ENCODE peak calls at places on chromosomes 11 and 22, in nine cellular contexts. P is A549, R is heart left ventricle, A is tibial nerve, T is right lobe of liver, D is stomach, E is HepG2, F is IMR-90, U is Peyer's patch. W is an unnamed sample.

GRCh38 chr11:12150831-12151382 is 40.5 kb downstream of the MICAL2 start:
- DNase-seq in P (no peak), R (no peak), A (no peak), T (no peak), D (no peak), E (no peak), F (peak; percentile 93), U (no peak), W (peak; percentile 6)

GRCh38 chr11:14855890-14856289 is 36.1 kb downstream of the CYP2R1 start:
- DNase-seq in P (no peak), R (no peak), A (no peak), T (no peak), D (no peak), E (no peak), F (no peak), U (no peak), W (no peak)

GRCh38 chr22:25572708-25573161 is 8.3 kb downstream of the GRK3 start:
- DNase-seq in P (no peak), R (no peak), A (no peak), T (no peak), D (no peak), E (no peak), F (no peak), U (no peak), W (no peak)

GRCh38 chr11:102853055-102853454 is 9.6 kb upstream of the MMP3 start:
- DNase-seq in P (no peak), R (no peak), A (no peak), T (no peak), D (no peak), E (no peak), F (no peak), U (no peak), W (no peak)

GRCh38 chr22:24953294-24954113 is 988 bp downstream of the KIAA1671 start:
- DNase-seq in P (no peak), R (peak; percentile 53), A (no peak), T (peak; percentile 51), D (peak; percentile 64), E (peak; percentile 15), F (no peak), U (peak; percentile 74), W (peak; percentile 58)

GRCh38 chr11:134566311-134566710 is 154.3 kb upstream of the B3GAT1 start:
- DNase-seq in P (no peak), R (no peak), A (no peak), T (no peak), D (no peak), E (no peak), F (no peak), U (no peak), W (no peak)

GRCh38 chr11:8906629-8907028 is 4.4 kb upstream of the AKIP1 start:
- DNase-seq in P (peak; percentile 84), R (no peak), A (no peak), T (no peak), D (no peak), E (no peak), F (peak; percentile 84), U (no peak), W (no peak)

GRCh38 chr22:50581950-50582561 is 593 bp downstream of the CHKB start:
- DNase-seq in P (no peak), R (no peak), A (no peak), T (no peak), D (no peak), E (no peak), F (no peak), U (no peak), W (peak; percentile 41)

GRCh38 chr22:24503137-24503850 is 8.2 kb downstream of the UPB1 start:
- DNase-seq in P (peak; percentile 36), R (peak; percentile 64), A (peak; percentile 65), T (peak; percentile 59), D (peak; percentile 63), E (no peak), F (peak; percentile 63), U (no peak), W (peak; percentile 61)

GRCh38 chr11:61687420-61687819 is 7.2 kb downstream of the DAGLA start:
- DNase-seq in P (no peak), R (no peak), A (no peak), T (no peak), D (no peak), E (no peak), F (no peak), U (no peak), W (no peak)
- H3K4me1 ChIP-seq in P (peaks cover 13% of the 10 kb centered on the region), R (no peaks in the 10 kb centered on the region), A (peaks cover 4% of the 10 kb centered on the region), T (no peaks in the 10 kb centered on the region), D (peaks cover 37% of the 10 kb centered on the region), E (peaks cover 55% of the 10 kb centered on the region), F (peaks cover 1% of the 10 kb centered on the region), U (no peaks in the 10 kb centered on the region), W (peaks cover 22% of the 10 kb centered on the region)

DNA sequence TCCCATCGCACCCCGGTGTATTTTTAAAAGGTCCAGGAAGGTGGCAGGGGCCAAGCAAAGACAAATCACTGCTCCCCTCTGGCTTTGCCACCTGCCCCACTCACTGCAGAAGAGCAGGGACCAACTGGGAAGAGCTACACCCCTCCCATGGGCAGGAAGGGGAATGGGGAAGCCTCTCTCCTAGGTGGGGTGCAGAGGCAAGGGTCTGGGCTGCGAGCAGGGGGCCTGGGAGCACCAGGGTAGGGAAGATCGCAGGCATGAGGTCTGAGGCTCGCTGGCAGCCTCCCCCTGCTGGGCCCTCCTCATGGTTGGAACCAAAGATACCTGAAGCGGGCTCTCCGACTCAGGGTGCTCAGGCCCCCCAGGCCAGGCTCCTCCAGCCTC is 36.8 kb downstream of the PISD start:
- DNase-seq in P (no peak), R (no peak), A (no peak), T (no peak), D (no peak), E (no peak), F (no peak), U (no peak), W (no peak)
- TF ChIP-seq POLR2A in P (no peak), R (no peak), A (no peak), T (no peak), D (no peak), E (no peak), F (no peak), U (no peak), W (no peak)

GRCh38 chr11:64238076-64238475 is 2.8 kb upstream of the FKBP2 start:
- DNase-seq in P (no peak), R (no peak), A (no peak), T (peak; percentile 26), D (no peak), E (no peak), F (no peak), U (no peak), W (peak; percentile 30)

GRCh38 chr11:64233913-64234839 is at the start of gene VEGFB:
- DNase-seq in P (peak; percentile 53), R (peak; percentile 86), A (peak; percentile 55), T (peak; percentile 87), D (peak; percentile 81), E (no peak), F (peak; percentile 26), U (peak; percentile 86), W (peak; percentile 86)

GRCh38 chr11:64234840-64235379 is 526 bp downstream of the VEGFB start:
- DNase-seq in P (no peak), R (peak; percentile 59), A (no peak), T (peak; percentile 73), D (peak; percentile 60), E (no peak), F (no peak), U (peak; percentile 82), W (peak; percentile 77)

GRCh38 chr11:64237484-64237951 is 3.1 kb downstream of the VEGFB start:
- DNase-seq in P (no peak), R (no peak), A (no peak), T (peak; percentile 90), D (peak; percentile 95), E (peak; percentile 87), F (no peak), U (peak; percentile 85), W (peak; percentile 89)

DNA sequence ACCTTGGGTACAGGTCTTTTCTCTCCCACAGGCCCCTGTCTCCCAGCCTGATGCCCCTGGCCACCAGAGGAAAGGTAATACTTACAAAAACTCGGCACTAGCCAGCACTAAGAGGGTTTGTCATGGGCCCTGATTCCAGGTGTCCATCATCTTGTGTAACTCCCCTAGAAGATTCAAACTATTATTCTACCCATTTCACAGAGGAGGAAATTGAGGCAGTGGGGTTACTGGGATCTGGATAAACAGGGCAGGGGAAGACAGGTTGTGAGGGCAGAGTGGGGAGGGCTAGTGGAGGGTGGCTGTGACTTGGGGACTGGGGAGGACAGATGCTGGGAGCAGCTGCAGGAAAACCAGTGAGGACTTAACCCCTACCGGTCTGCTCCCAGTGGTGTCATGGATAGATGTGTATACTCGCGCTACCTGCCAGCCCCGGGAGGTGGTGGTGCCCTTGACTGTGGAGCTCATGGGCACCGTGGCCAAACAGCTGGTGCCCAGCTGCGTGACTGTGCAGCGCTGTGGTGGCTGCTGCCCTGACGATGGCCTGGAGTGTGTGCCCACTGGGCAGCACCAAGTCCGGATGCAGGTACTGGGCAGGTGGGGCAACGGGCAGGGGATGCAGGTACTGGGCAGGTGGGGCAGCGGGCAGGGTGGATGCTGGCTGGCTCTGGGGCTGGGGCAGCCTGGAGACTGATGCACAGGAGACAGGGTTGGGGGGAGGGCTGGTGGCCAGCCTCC is 1.2 kb downstream of the VEGFB start:
- DNase-seq in P (no peak), R (no peak), A (no peak), T (no peak), D (no peak), E (no peak), F (no peak), U (no peak), W (peak; percentile 11)
- H3K4me1 ChIP-seq in P (peaks cover 41% of the 10 kb centered on the region), R (no peaks in the 10 kb centered on the region), A (peaks cover 44% of the 10 kb centered on the region), T (no peaks in the 10 kb centered on the region), D (peaks cover 89% of the 10 kb centered on the region), E (peaks cover 74% of the 10 kb centered on the region), F (peaks cover 13% of the 10 kb centered on the region), U (peaks cover 24% of the 10 kb centered on the region), W (peaks cover 52% of the 10 kb centered on the region)

DNA sequence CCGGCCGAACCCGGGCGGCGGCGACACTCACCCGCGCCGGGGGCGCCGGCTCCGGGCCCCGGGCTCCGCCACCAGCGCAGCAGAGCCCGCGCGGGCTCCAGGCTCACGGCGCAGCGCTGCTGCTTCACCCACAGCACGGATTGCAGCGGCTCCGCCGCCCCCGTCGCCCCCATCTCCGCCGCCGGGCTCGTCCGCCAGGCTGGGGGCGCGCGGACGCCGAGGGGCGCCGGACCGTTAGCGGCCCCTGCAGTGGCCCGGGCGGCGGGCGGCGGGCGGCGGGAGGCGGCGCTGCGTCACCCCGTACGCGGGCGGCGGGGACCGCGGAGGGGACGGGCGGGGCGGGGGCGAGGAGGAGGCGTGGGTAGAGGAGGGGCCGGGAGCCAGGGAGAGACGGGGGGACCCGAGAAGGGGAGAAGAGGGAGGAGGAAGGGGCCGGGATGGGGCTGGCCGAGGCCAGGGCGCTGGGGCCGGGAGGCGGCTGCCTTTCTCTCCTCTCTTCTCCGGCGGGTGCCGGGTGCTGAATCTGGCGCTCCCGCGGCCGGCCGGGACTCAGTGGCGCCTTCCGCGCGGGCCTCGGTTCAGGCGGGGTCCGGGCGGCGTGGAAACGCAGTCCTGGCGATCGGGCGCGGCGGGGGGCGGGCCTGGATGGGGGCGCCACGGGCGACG is at the start of gene CERK:
- DNase-seq in P (peak; percentile 31), R (peak; percentile 90), A (peak; percentile 57), T (peak; percentile 86), D (peak; percentile 85), E (peak; percentile 36), F (peak; percentile 62), U (peak; percentile 89), W (peak; percentile 87)
- TF ChIP-seq POLR2A in P (peak; percentile 25), R (no peak), A (no peak), T (peak; percentile 84), D (no peak), E (no peak), F (peak; percentile 63), U (peak; percentile 74), W (peak; percentile 31)

GRCh38 chr11:96156379-96156722 is 186.6 kb downstream of the MAML2 start:
- DNase-seq in P (no peak), R (no peak), A (peak; percentile 52), T (no peak), D (no peak), E (no peak), F (no peak), U (no peak), W (no peak)
- H3K4me1 ChIP-seq in P (peaks cover 39% of the 10 kb centered on the region), R (no peaks in the 10 kb centered on the region), A (peaks cover 42% of the 10 kb centered on the region), T (no peaks in the 10 kb centered on the region), D (peaks cover 25% of the 10 kb centered on the region), E (peaks cover 45% of the 10 kb centered on the region), F (peaks cover 27% of the 10 kb centered on the region), U (peaks cover 8% of the 10 kb centered on the region), W (peaks cover 23% of the 10 kb centered on the region)